ENCODE peak calls at places on chromosomes 7 and 10, in seven cellular contexts. B is HCT116, Y is body of pancreas, A is thyroid gland, N is gastrocnemius medialis, W is uterus, C is ovary. T is an unnamed sample.

GRCh38 chr10:59971915-59972314 is 65.6 kb upstream of the CCDC6 start:
- DNase-seq in B (no peak), Y (peak; percentile 59), A (peak; percentile 59), N (no peak), W (no peak), C (no peak), T (no peak)

GRCh38 chr10:104895981-104896380 is 254.9 kb downstream of the SORCS3 start:
- DNase-seq in B (no peak), Y (no peak), A (no peak), N (no peak), W (no peak), C (no peak), T (no peak)

GRCh38 chr7:88111136-88111748 is 108.6 kb downstream of the SRI start:
- DNase-seq in B (peak; percentile 36), Y (no peak), A (no peak), N (no peak), W (no peak), C (no peak), T (peak; percentile 5)

GRCh38 chr7:56105508-56105907 is 768 bp downstream of the CHCHD2 start:
- DNase-seq in B (peak; percentile 39), Y (peak; percentile 77), A (no peak), N (no peak), W (no peak), C (no peak), T (no peak)

GRCh38 chr7:15832996-15833395 is 146.5 kb upstream of the MEOX2 start:
- DNase-seq in B (no peak), Y (no peak), A (peak; percentile 21), N (peak; percentile 14), W (no peak), C (peak; percentile 71), T (no peak)

GRCh38 chr7:129780257-129781127 is 169.0 kb downstream of the NRF1 start:
- DNase-seq in B (peak; percentile 75), Y (peak; percentile 96), A (peak; percentile 92), N (peak; percentile 57), W (no peak), C (peak; percentile 44), T (peak; percentile 100)

GRCh38 chr7:116776610-116777289 is 85.6 kb upstream of the CAPZA2 start:
- DNase-seq in B (peak; percentile 97), Y (peak; percentile 57), A (no peak), N (no peak), W (no peak), C (no peak), T (peak; percentile 29)

GRCh38 chr7:131052285-131052942 is 275.3 kb upstream of the MKLN1 start:
- DNase-seq in B (no peak), Y (no peak), A (no peak), N (no peak), W (no peak), C (no peak), T (no peak)

GRCh38 chr10:84367256-84367655 is 38.9 kb downstream of the CCSER2 start:
- DNase-seq in B (no peak), Y (no peak), A (no peak), N (no peak), W (no peak), C (no peak), T (no peak)

GRCh38 chr10:77590344-77591237 is 47.0 kb downstream of the KCNMA1 start:
- DNase-seq in B (no peak), Y (peak; percentile 44), A (no peak), N (peak; percentile 89), W (no peak), C (no peak), T (no peak)

GRCh38 chr7:88758355-88759215 is 915 bp upstream of the ZNF804B start:
- DNase-seq in B (no peak), Y (peak; percentile 75), A (peak; percentile 78), N (no peak), W (no peak), C (no peak), T (no peak)

GRCh38 chr7:50940621-50941020 is 157.9 kb upstream of the GRB10 start:
- DNase-seq in B (no peak), Y (no peak), A (no peak), N (no peak), W (no peak), C (no peak), T (no peak)

DNA sequence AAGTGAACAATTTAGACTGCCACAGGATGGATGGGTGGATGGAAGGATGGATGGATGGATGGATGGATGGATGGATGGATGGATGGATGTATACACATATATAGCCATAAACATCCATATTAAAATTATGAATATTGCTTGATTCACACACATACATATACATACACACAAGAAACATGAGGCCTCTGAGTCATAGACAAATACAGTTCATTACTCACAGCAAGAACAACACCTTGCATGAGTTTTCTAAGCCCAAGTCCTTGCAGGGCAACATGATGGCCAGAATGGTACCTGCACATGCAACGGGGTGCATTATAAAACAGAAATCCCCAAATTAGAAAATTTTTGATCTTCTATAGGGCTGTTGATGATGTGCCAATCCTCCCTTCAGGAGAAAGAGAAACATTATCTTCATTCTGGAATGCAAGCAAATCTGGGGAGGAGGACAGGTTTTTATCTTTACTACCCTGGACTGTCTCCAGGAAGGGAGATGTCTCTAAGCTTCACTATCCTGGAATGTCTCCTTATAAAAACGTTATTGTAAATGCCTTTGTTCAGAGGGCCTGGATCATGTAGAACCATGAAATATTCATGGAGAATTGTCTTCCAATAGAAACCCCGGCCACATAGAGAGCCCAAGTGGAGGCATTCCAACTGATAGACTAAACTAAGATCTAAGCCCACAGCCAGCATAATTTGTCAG is 238.6 kb upstream of the LRRN3 start:
- DNase-seq in B (no peak), Y (no peak), A (no peak), N (no peak), W (no peak), C (no peak), T (no peak)
- TF ChIP-seq POLR2A in B (no peak), Y (no peak), A (no peak), N (no peak), W (no peak), C (no peak), T (no peak)

GRCh38 chr7:101120315-101120714 is 6.6 kb upstream of the SERPINE1 start:
- DNase-seq in B (no peak), Y (no peak), A (no peak), N (no peak), W (no peak), C (no peak), T (no peak)

GRCh38 chr7:101124376-101125056 is 2.4 kb upstream of the SERPINE1 start:
- DNase-seq in B (no peak), Y (no peak), A (no peak), N (no peak), W (no peak), C (no peak), T (no peak)

GRCh38 chr7:101123703-101124068 is 3.2 kb upstream of the SERPINE1 start:
- DNase-seq in B (no peak), Y (no peak), A (no peak), N (no peak), W (no peak), C (no peak), T (no peak)

GRCh38 chr7:101122933-101123702 is 3.8 kb upstream of the SERPINE1 start:
- DNase-seq in B (no peak), Y (no peak), A (no peak), N (no peak), W (no peak), C (no peak), T (no peak)

DNA sequence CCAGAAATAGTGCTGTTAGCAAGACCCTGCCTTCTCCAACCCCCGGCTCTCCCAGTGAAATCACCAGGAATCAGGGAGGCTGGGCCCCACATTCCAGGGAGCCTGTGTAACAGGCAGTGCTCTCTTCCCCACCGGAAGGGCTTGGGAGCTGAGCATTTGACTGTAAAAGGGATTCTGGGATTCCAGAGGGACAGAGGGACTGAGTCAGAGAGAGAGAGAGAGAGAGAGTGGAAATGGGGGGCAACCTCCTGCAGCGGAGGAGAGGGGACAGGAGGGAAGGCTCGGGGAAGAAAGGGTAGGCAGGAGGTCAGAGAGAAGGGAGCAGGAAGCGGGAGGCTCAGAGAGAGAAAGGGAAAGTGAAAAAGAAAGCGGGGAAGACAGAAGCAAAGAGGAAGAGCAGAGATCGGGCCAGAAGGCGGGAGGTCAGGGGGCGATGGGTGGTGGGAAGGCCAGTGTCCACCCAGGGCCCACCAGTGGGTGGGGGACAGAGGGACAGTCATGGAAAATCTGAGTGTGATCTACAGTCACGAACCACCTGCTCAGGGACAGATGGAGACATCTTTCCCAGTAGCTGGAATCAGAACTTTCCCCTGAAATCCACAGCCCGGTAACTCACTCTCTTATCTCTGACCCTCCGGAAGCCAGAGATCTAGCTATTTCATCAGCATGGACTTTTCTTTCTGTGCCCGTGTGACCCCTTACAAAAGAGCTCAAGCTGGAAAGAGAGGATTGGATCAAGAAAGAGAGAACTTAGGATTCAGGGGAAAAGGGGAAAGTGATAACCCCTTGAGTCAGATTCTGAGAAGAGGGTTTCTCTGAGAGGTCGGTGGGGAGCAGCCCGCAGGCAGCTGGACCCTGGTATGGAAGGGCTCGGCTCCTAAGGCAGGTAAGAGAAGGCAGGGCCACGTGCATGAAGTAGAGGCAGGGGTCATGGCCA is 4.6 kb upstream of the SERPINE1 start:
- DNase-seq in B (peak; percentile 63), Y (peak; percentile 69), A (peak; percentile 33), N (peak; percentile 68), W (peak; percentile 87), C (peak; percentile 88), T (peak; percentile 76)
- TF ChIP-seq POLR2A in B (no peak), Y (peak; percentile 36), A (no peak), N (no peak), W (peak; percentile 68), C (peak; percentile 62), T (no peak)

GRCh38 chr7:20698469-20698868 is 83.0 kb downstream of the ABCB5 start:
- DNase-seq in B (no peak), Y (no peak), A (no peak), N (no peak), W (no peak), C (no peak), T (no peak)
- TF ChIP-seq POLR2A in B (no peak), Y (no peak), A (no peak), N (no peak), W (no peak), C (no peak), T (no peak)

GRCh38 chr10:114431414-114431767 is 27.1 kb upstream of the AFAP1L2 start:
- DNase-seq in B (no peak), Y (no peak), A (no peak), N (no peak), W (no peak), C (no peak), T (no peak)

GRCh38 chr10:114427124-114427852 is 23.0 kb upstream of the AFAP1L2 start:
- DNase-seq in B (no peak), Y (peak; percentile 20), A (no peak), N (no peak), W (no peak), C (no peak), T (no peak)

GRCh38 chr10:114430688-114431413 is 26.5 kb upstream of the AFAP1L2 start:
- DNase-seq in B (no peak), Y (peak; percentile 96), A (no peak), N (no peak), W (no peak), C (no peak), T (no peak)

GRCh38 chr10:114432704-114433103 is 28.4 kb upstream of the AFAP1L2 start:
- DNase-seq in B (no peak), Y (no peak), A (no peak), N (no peak), W (no peak), C (no peak), T (no peak)

GRCh38 chr10:114429581-114430335 is 25.5 kb upstream of the AFAP1L2 start:
- DNase-seq in B (no peak), Y (no peak), A (no peak), N (no peak), W (no peak), C (no peak), T (no peak)
- TF ChIP-seq POLR2A in B (no peak), Y (no peak), A (no peak), N (no peak), W (no peak), C (no peak), T (no peak)

T was measured in H54.